ENCODE peak calls at places on chromosome 17, in five cellular contexts. B, L, N, A and P are unnamed samples.
A peak's percentile ranks its signal among the peaks of the same experiment; 100 is the strongest.

GRCh38 chr17:333626-334396 is 18.8 kb downstream of the RPH3AL start:
- DNase-seq in B (no peak), N (no peak), A (peak; percentile 39), L (peak; percentile 87), P (peak; percentile 33)

GRCh38 chr17:64377769-64378282 is 12.8 kb downstream of the PECAM1 start:
- DNase-seq in N (no peak), B (no peak), A (no peak), L (no peak), P (peak; percentile 60)

GRCh38 chr17:83080641-83081560 is 1.5 kb downstream of the METRNL start:
- DNase-seq in A (peak; percentile 84), L (peak; percentile 77), B (no peak), N (no peak), P (peak; percentile 24)

GRCh38 chr17:37067555-37068111 is 118.9 kb downstream of the AATF start:
- DNase-seq in N (no peak), A (no peak), L (peak; percentile 44), B (peak; percentile 86), P (peak; percentile 83)

GRCh38 chr17:37791434-37791833 is 46.6 kb upstream of the HNF1B start:
- DNase-seq in N (no peak), L (peak; percentile 19), B (peak; percentile 80), A (peak; percentile 67), P (peak; percentile 51)

GRCh38 chr17:74780443-74781238 is 4.5 kb upstream of the NAT9 start:
- DNase-seq in L (peak; percentile 81), A (peak; percentile 49), N (no peak), B (peak; percentile 76), P (no peak)

GRCh38 chr17:17356931-17357270 is 53.7 kb downstream of the NT5M start:
- DNase-seq in N (no peak), L (peak; percentile 7), B (no peak), A (no peak), P (no peak)

GRCh38 chr17:63706346-63707102 is 6.6 kb upstream of the LIMD2 start:
- DNase-seq in N (no peak), L (no peak), A (no peak), B (no peak), P (no peak)

GRCh38 chr17:40374965-40375498 is 10.5 kb upstream of the GJD3 start:
- DNase-seq in L (no peak), B (no peak), A (no peak), N (no peak), P (no peak)

GRCh38 chr17:80315517-80316182 is 55.0 kb downstream of the RNF213 start:
- DNase-seq in N (no peak), B (no peak), L (no peak), A (no peak), P (no peak)

GRCh38 chr17:79809530-79810137 is 12.8 kb upstream of the CBX8 start:
- DNase-seq in L (peak; percentile 80), A (no peak), N (no peak), B (no peak), P (no peak)

GRCh38 chr17:82927311-82927660 is 87.5 kb upstream of the ZNF750 start:
- DNase-seq in A (no peak), N (no peak), L (no peak), B (no peak), P (no peak)

GRCh38 chr17:31653710-31654109 is 205.3 kb downstream of the COPRS start:
- DNase-seq in N (no peak), B (no peak), L (no peak), A (peak; percentile 2), P (no peak)

GRCh38 chr17:36514856-36515255 is 19.8 kb downstream of the MYO19 start:
- DNase-seq in A (no peak), B (no peak), L (no peak), N (no peak), P (no peak)

GRCh38 chr17:70084476-70084875 is 9.5 kb downstream of the KCNJ16 start:
- DNase-seq in A (no peak), B (no peak), N (no peak), L (no peak), P (peak; percentile 29)

GRCh38 chr17:77707546-77707945 is 251.0 kb upstream of the TNRC6C start:
- DNase-seq in L (no peak), A (no peak), B (no peak), N (no peak), P (no peak)

GRCh38 chr17:4544656-4545216 is 10.4 kb downstream of the MYBBP1A start:
- DNase-seq in B (no peak), A (peak; percentile 33), L (no peak), N (no peak), P (no peak)

GRCh38 chr17:9890124-9890523 is 14.9 kb downstream of the RCVRN start:
- DNase-seq in N (no peak), L (peak; percentile 35), B (peak; percentile 75), A (peak; percentile 49), P (no peak)

GRCh38 chr17:42529054-42529453 is 7.0 kb upstream of the NAGLU start:
- DNase-seq in A (no peak), N (no peak), B (no peak), L (no peak), P (no peak)
- H3K4me2 ChIP-seq in A (no peak overlapping the region), N (no peak overlapping the region), B (no peak overlapping the region), L (no peak overlapping the region), P (no peak overlapping the region)

GRCh38 chr17:50558955-50559614 is 1.4 kb upstream of the CACNA1G start:
- DNase-seq in L (no peak), B (no peak), A (no peak), N (no peak), P (no peak)
- TF ChIP-seq RCOR1 in L (no peak), B (no peak), A (no peak), N (no peak), P (no peak)

DNA sequence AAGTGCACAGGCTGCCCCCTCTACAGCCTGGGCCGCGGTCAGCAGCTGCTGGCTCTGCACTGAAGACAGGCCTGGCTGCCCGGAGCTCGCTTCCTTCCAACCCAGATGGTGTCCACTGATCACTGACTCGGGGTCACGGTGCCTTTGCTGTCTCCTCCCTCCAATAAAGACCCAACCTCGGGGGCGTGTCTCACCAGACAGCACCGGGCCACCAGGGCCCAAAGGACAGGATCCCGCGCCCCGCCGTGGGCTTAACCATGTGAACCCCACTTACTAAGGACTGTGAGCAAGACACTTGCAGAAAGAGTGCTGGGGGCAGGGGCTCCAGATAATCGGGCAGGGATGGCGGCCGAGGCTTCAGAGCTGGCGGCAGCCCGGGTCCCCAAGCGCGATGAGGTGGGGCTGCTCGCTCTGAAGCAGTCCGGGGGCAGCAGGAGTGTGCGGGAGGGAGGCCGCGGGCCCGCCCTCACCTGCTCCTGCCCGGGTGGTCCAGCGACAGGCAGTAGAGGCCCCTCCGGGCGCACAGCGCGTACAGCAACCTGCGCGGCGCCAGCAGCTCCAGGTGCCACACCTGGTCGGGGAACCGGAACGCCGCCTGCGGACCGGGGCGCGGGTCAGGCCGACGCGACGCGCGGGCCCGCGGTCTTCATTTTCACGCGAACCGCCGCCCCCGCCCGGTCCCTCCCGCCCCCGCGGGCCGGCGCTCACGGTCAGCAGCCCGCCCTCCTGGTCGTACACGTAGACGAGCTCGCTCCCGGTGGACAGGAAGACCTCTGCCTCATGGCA is 502 bp downstream of the FAAP100 start:
- DNase-seq in A (peak; percentile 84), N (no peak), B (peak; percentile 46), L (peak; percentile 85), P (peak; percentile 16)
- H3K27ac ChIP-seq in A (peak overlapping the region; percentile 90), N (peak overlapping the region; percentile 58), B (peak overlapping the region; percentile 97), L (peak overlapping the region; percentile 90), P (peak overlapping the region; percentile 94)

GRCh38 chr17:34588266-34588665 is 8.9 kb downstream of the TMEM132E start:
- DNase-seq in N (no peak), A (no peak), B (no peak), L (no peak), P (no peak)
- H3K4me2 ChIP-seq in N (no peak overlapping the region), A (no peak overlapping the region), B (no peak overlapping the region), L (no peak overlapping the region), P (no peak overlapping the region)

GRCh38 chr17:67359960-67360817 is 6.2 kb downstream of the PSMD12 start:
- DNase-seq in N (no peak), B (peak; percentile 60), A (peak; percentile 58), L (peak; percentile 67), P (peak; percentile 45)

GRCh38 chr17:67358612-67359011 is 7.8 kb downstream of the PSMD12 start:
- DNase-seq in A (no peak), B (no peak), L (no peak), N (no peak), P (peak; percentile 41)

GRCh38 chr17:67362173-67362572 is 4.2 kb downstream of the PSMD12 start:
- DNase-seq in B (no peak), N (no peak), L (no peak), A (no peak), P (no peak)

GRCh38 chr17:67364847-67365761 is 1.3 kb downstream of the PSMD12 start:
- DNase-seq in A (no peak), L (no peak), B (no peak), N (no peak), P (no peak)

GRCh38 chr17:67360880-67361279 is 5.5 kb downstream of the PSMD12 start:
- DNase-seq in B (no peak), L (no peak), A (no peak), N (no peak), P (no peak)
- TF ChIP-seq RCOR1 in B (no peak), L (no peak), A (no peak), N (no peak), P (no peak)

GRCh38 chr17:57443781-57444180 is 187.5 kb downstream of the MSI2 start:
- DNase-seq in B (no peak), A (no peak), N (no peak), L (no peak), P (no peak)

GRCh38 chr17:57442401-57442823 is 186.1 kb downstream of the MSI2 start:
- DNase-seq in L (no peak), N (no peak), B (no peak), A (no peak), P (peak; percentile 91)

GRCh38 chr17:57440522-57441269 is 184.4 kb downstream of the MSI2 start:
- DNase-seq in B (peak; percentile 77), L (peak; percentile 82), N (peak; percentile 63), A (peak; percentile 59), P (peak; percentile 88)

GRCh38 chr17:57442914-57443571 is 186.7 kb downstream of the MSI2 start:
- DNase-seq in A (no peak), N (no peak), B (peak; percentile 40), L (no peak), P (no peak)

DNA sequence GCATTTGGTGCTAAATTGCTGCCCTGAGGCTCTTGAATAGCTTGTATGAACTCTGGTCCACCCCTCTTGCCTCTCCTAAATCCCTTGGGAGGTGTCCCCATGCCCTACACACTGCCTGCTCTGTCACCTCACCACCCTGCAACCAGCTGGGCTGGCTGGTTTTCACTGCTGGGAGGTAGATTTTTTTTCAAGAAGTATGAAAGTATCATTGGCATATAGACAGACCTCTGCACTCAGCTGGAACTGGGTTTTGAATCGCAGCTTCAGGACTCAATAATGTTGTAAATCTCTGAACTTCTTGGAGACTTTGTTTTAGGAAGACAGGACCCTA is 184.9 kb downstream of the MSI2 start:
- DNase-seq in B (no peak), L (no peak), N (no peak), A (no peak), P (no peak)
- H3K27ac ChIP-seq in B (peak overlapping the region; percentile 85), L (peak overlapping the region; percentile 96), N (peak overlapping the region; percentile 92), A (peak overlapping the region; percentile 43), P (peak overlapping the region; percentile 12)

GRCh38 chr17:50423553-50424159 is 2.4 kb upstream of the ACSF2 start:
- DNase-seq in A (peak; percentile 37), B (peak; percentile 50), N (no peak), L (no peak), P (peak; percentile 91)

GRCh38 chr17:50424246-50425000 is 1.6 kb upstream of the ACSF2 start:
- DNase-seq in L (no peak), N (no peak), B (no peak), A (no peak), P (no peak)

GRCh38 chr17:50420419-50421112 is 5.5 kb upstream of the ACSF2 start:
- DNase-seq in L (no peak), N (no peak), A (no peak), B (no peak), P (no peak)

GRCh38 chr17:50422738-50423137 is 3.3 kb upstream of the ACSF2 start:
- DNase-seq in N (no peak), A (no peak), B (no peak), L (no peak), P (no peak)

GRCh38 chr17:50421308-50422031 is 4.5 kb upstream of the ACSF2 start:
- DNase-seq in B (no peak), L (no peak), N (no peak), A (no peak), P (no peak)
- H3K4me2 ChIP-seq in B (no peak overlapping the region), L (peak overlapping the region; percentile 42), N (peak overlapping the region; percentile 77), A (peak overlapping the region; percentile 23), P (peak overlapping the region; percentile 88)